ENCODE peak calls at places on chromosomes 2 and 18, in ten cellular contexts. S, V, H, A, Z, J, C, B, X and I are unnamed samples.

GRCh38 chr18:80046431-80046830 is 12.2 kb downstream of the RBFA start:
- DNase-seq in X (no peak), Z (no peak), J (no peak), V (no peak), C (no peak), H (no peak), A (no peak), B (no peak), S (no peak), I (no peak)

GRCh38 chr2:7672685-7673071 is 755.5 kb downstream of the RNF144A start:
- DNase-seq in J (no peak), H (no peak), B (no peak), S (no peak), V (no peak), X (no peak), Z (no peak), A (no peak), C (no peak), I (no peak)

GRCh38 chr2:224645722-224646121 is 60.6 kb upstream of the CUL3 start:
- DNase-seq in Z (no peak), B (no peak), S (no peak), A (no peak), V (no peak), H (no peak), C (peak; percentile 15), J (no peak), X (no peak), I (no peak)

GRCh38 chr2:5867045-5867444 is 174.9 kb downstream of the SOX11 start:
- DNase-seq in A (no peak), Z (no peak), V (no peak), S (no peak), H (no peak), B (no peak), X (no peak), C (no peak), J (no peak), I (no peak)

GRCh38 chr2:28552045-28552823 is 56.4 kb downstream of the PLB1 start:
- DNase-seq in X (no peak), V (no peak), B (no peak), A (no peak), J (no peak), Z (no peak), S (no peak), C (no peak), H (no peak), I (no peak)

GRCh38 chr2:9163306-9164111 is 43.1 kb upstream of the ASAP2 start:
- DNase-seq in X (no peak), B (no peak), H (no peak), A (no peak), Z (no peak), J (no peak), V (no peak), C (peak; percentile 76), S (no peak), I (no peak)

GRCh38 chr2:47310801-47311560 is 92.0 kb upstream of the MSH2 start:
- DNase-seq in B (no peak), C (peak; percentile 54), S (no peak), H (no peak), A (no peak), J (peak; percentile 55), Z (no peak), X (peak; percentile 37), V (no peak), I (no peak)

GRCh38 chr2:72157871-72158771 is 10.5 kb upstream of the CYP26B1 start:
- DNase-seq in C (no peak), X (peak; percentile 1), V (no peak), J (no peak), A (no peak), H (no peak), Z (no peak), B (no peak), S (no peak), I (no peak)

GRCh38 chr2:149000168-149000938 is 38.1 kb upstream of the LYPD6B start:
- DNase-seq in H (no peak), C (no peak), V (no peak), A (no peak), S (no peak), B (no peak), X (no peak), J (no peak), Z (no peak), I (no peak)

GRCh38 chr2:10436711-10437110 is 11.4 kb downstream of the ODC1 start:
- DNase-seq in J (no peak), Z (peak; percentile 45), C (no peak), A (no peak), H (no peak), S (no peak), B (no peak), X (no peak), V (no peak), I (no peak)

GRCh38 chr2:162732946-162733698 is 105.4 kb downstream of the KCNH7 start:
- DNase-seq in S (no peak), Z (no peak), B (no peak), X (no peak), J (no peak), A (no peak), H (no peak), C (peak; percentile 30), V (no peak), I (peak; percentile 24)

GRCh38 chr18:7927119-7927518 is 360.0 kb downstream of the PTPRM start:
- DNase-seq in J (no peak), A (no peak), H (no peak), X (no peak), Z (no peak), B (no peak), C (no peak), S (no peak), V (no peak), I (no peak)

DNA sequence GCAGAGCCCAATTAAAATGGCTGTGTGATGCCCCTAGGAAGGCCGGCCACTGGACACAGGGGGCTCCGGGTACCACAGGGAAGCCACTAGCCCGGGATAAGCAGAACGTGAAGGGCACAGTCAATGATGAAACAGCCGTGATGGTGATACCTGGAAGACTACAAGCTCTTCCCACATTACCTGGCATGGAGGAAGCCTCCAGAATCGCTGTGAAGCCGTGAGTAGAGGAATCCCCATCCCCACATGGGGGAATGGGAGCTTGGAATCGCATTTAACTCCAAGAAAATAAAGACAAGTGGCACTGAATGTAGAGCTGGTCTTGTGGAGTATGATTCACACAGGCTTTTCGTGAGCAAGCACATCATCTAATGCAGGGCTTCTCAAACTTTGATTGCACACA is 16.1 kb downstream of the GALNT14 start:
- DNase-seq in H (no peak), C (no peak), A (no peak), V (no peak), X (no peak), S (no peak), B (no peak), J (no peak), Z (no peak), I (no peak)
- H3K4me1 ChIP-seq in H (no peaks in the 10 kb centered on the region), C (peaks cover 21% of the 10 kb centered on the region), A (no peaks in the 10 kb centered on the region), V (peaks cover 23% of the 10 kb centered on the region), X (no peaks in the 10 kb centered on the region), S (no peaks in the 10 kb centered on the region), B (no peaks in the 10 kb centered on the region), J (no peaks in the 10 kb centered on the region), Z (no peaks in the 10 kb centered on the region), I (no peaks in the 10 kb centered on the region)

DNA sequence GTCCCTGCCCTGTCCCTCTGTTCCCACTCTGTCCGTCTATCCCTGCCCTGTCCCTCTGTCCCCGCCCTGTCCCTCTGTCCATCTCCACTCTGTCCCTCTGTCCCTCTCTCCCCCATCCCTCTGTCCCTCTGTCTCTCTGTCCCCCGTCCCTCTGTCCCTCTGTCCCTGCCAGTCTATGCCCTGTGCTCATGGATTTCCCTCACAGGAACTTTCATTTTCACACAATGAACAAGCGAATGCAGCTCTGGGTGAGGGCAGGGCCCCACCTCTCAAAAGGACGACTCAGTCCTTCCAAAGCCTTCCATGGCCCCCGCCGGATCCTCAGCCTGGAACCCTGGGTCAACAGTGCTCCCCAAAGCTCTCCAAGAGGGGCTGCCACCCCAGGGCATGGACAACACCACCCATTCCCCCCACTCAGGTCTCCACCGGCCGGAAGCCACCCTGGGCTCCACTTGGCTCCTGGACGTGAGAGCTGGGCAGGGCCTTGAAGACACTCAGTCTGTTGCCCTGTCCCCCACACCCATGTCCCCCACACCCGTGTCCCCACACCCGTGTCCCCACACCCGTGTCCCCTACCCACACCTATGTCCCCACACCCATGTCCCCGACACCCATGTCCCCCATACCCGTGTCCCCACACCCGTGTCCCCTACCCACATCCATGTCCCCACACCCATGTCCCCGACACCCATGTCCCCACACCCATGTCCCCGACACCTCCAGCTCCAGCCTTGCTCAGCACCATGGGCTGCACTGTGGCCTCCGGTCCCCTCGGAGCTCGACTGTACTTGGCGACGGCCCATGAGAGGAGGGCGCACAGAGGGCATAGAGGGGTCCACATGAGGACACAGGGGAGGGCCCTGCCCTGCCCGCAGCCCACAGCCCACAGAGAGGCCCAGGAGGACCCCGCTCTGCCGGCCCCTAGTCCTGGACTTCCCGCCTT is 156.0 kb downstream of the PXDN start:
- DNase-seq in V (no peak), B (no peak), X (no peak), J (no peak), S (no peak), C (no peak), A (peak; percentile 57), Z (peak; percentile 23), H (no peak), I (no peak)
- H3K4me1 ChIP-seq in V (no peaks in the 10 kb centered on the region), B (peaks cover 9% of the 10 kb centered on the region), X (peaks cover 36% of the 10 kb centered on the region), J (peaks cover 41% of the 10 kb centered on the region), S (no peaks in the 10 kb centered on the region), C (peaks cover 34% of the 10 kb centered on the region), A (peaks cover 14% of the 10 kb centered on the region), Z (no peaks in the 10 kb centered on the region), H (peaks cover 3% of the 10 kb centered on the region), I (peaks cover 7% of the 10 kb centered on the region)

GRCh38 chr2:231604101-231604684 is 11.5 kb downstream of the TEX44 start:
- DNase-seq in J (peak; percentile 46), B (peak; percentile 60), Z (no peak), H (no peak), A (peak; percentile 82), V (peak; percentile 49), X (peak; percentile 53), C (no peak), S (no peak), I (no peak)
- H3K4me1 ChIP-seq in J (peaks cover 60% of the 10 kb centered on the region), B (peaks cover 17% of the 10 kb centered on the region), Z (peaks cover 8% of the 10 kb centered on the region), H (peaks cover 25% of the 10 kb centered on the region), A (peaks cover 15% of the 10 kb centered on the region), V (peaks cover 34% of the 10 kb centered on the region), X (peaks cover 42% of the 10 kb centered on the region), C (peaks cover 13% of the 10 kb centered on the region), S (peaks cover 18% of the 10 kb centered on the region), I (peaks cover 11% of the 10 kb centered on the region)

DNA sequence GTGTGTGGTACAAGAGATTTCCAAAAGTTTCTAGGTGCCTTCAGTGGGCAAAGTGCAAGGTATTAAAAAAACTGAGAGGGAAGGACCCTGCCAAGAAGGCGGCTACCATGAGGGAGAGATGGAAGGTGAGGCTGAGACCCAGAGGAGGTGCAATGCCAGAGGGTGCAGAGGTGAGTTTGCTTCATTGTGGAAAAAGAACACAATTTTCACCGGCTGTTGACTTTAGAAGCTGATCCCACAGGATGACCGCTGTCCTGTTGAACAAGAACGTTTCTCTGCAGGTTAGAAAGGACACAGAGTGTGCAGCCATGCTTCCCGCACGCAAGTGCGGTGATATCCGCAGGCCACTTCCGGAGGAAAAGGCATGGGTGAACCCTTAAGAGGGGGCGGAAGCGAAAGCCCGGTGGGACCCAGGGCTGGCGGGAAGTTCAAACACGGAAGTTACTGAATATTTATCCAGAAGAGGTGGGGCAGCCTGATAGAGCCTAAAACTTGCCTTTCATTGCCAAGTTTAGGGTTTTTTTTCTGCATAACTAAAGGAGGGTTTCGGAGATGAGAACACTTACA is 16.6 kb downstream of the SP110 start:
- DNase-seq in Z (no peak), C (no peak), H (no peak), X (peak; percentile 41), S (no peak), B (no peak), A (no peak), J (peak; percentile 22), V (no peak), I (no peak)
- H3K4me1 ChIP-seq in Z (no peaks in the 10 kb centered on the region), C (no peaks in the 10 kb centered on the region), H (no peaks in the 10 kb centered on the region), X (no peaks in the 10 kb centered on the region), S (no peaks in the 10 kb centered on the region), B (no peaks in the 10 kb centered on the region), A (no peaks in the 10 kb centered on the region), J (no peaks in the 10 kb centered on the region), V (no peaks in the 10 kb centered on the region), I (no peaks in the 10 kb centered on the region)